ENCODE peak calls at places on chromosomes 7 and 10, in four cellular contexts. One of them, this sample, is unnamed.

GRCh38 chr10:75400769-75401568 is 595 bp downstream of the ZNF503 start:
- DNase-seq in activated naive CD4-positive, alpha-beta T cell: no peak
- DNase-seq in H7: peak
- DNase-seq in renal cortical epithelial cell: no peak
- DNase-seq in this sample: peak

GRCh38 chr10:77578583-77579227 is 58.9 kb downstream of the KCNMA1 start:
- DNase-seq in renal cortical epithelial cell: peak
- DNase-seq in H7: no peak
- DNase-seq in activated naive CD4-positive, alpha-beta T cell: no peak
- DNase-seq in this sample: peak

GRCh38 chr7:71015260-71015900 is 116.6 kb upstream of the GALNT17 start:
- DNase-seq in H7: no peak
- DNase-seq in activated naive CD4-positive, alpha-beta T cell: no peak
- DNase-seq in renal cortical epithelial cell: no peak
- DNase-seq in this sample: no peak

GRCh38 chr10:91880310-91880709 is 29.0 kb downstream of the FGFBP3 start:
- DNase-seq in activated naive CD4-positive, alpha-beta T cell: no peak
- DNase-seq in H7: peak
- DNase-seq in renal cortical epithelial cell: no peak
- DNase-seq in this sample: no peak

GRCh38 chr10:71158251-71158650 is 54.1 kb upstream of the UNC5B start:
- DNase-seq in renal cortical epithelial cell: no peak
- DNase-seq in activated naive CD4-positive, alpha-beta T cell: no peak
- DNase-seq in H7: no peak
- DNase-seq in this sample: no peak

GRCh38 chr7:28315565-28316420 is 96.5 kb upstream of the CREB5 start:
- DNase-seq in activated naive CD4-positive, alpha-beta T cell: no peak
- DNase-seq in renal cortical epithelial cell: no peak
- DNase-seq in H7: no peak
- DNase-seq in this sample: peak

GRCh38 chr10:85177767-85178166 is 849.4 kb downstream of the CCSER2 start:
- DNase-seq in H7: no peak
- DNase-seq in renal cortical epithelial cell: no peak
- DNase-seq in activated naive CD4-positive, alpha-beta T cell: no peak
- DNase-seq in this sample: no peak

GRCh38 chr7:123218866-123219265 is 19.1 kb upstream of the SLC13A1 start:
- DNase-seq in renal cortical epithelial cell: no peak
- DNase-seq in activated naive CD4-positive, alpha-beta T cell: no peak
- DNase-seq in H7: no peak
- DNase-seq in this sample: no peak

GRCh38 chr10:121595806-121596667 is 2.2 kb downstream of the FGFR2 start:
- DNase-seq in renal cortical epithelial cell: no peak
- DNase-seq in H7: peak
- DNase-seq in activated naive CD4-positive, alpha-beta T cell: no peak
- DNase-seq in this sample: no peak

GRCh38 chr10:43689955-43690771 is 41.5 kb upstream of the ZNF32 start:
- DNase-seq in activated naive CD4-positive, alpha-beta T cell: peak
- DNase-seq in H7: peak
- DNase-seq in renal cortical epithelial cell: peak
- DNase-seq in this sample: peak

GRCh38 chr10:79434816-79435215 is 10.6 kb downstream of the ZCCHC24 start:
- DNase-seq in renal cortical epithelial cell: peak
- DNase-seq in activated naive CD4-positive, alpha-beta T cell: no peak
- DNase-seq in H7: peak
- DNase-seq in this sample: peak

GRCh38 chr10:95339863-95340262 is 49.1 kb upstream of the PDLIM1 start:
- DNase-seq in activated naive CD4-positive, alpha-beta T cell: no peak
- DNase-seq in H7: no peak
- DNase-seq in renal cortical epithelial cell: no peak
- DNase-seq in this sample: no peak

GRCh38 chr7:141430426-141431142 is 120.6 kb upstream of the AGK start:
- DNase-seq in H7: peak
- DNase-seq in activated naive CD4-positive, alpha-beta T cell: no peak
- DNase-seq in renal cortical epithelial cell: no peak
- DNase-seq in this sample: no peak

GRCh38 chr7:147245274-147245673 is 1128.7 kb downstream of the CNTNAP2 start:
- DNase-seq in H7: peak
- DNase-seq in renal cortical epithelial cell: peak
- DNase-seq in activated naive CD4-positive, alpha-beta T cell: no peak
- DNase-seq in this sample: peak

GRCh38 chr7:93327006-93327633 is 95.0 kb downstream of the VPS50 start:
- DNase-seq in renal cortical epithelial cell: peak
- DNase-seq in activated naive CD4-positive, alpha-beta T cell: no peak
- DNase-seq in H7: no peak
- DNase-seq in this sample: peak

GRCh38 chr7:121676168-121676567 is 196.8 kb upstream of the PTPRZ1 start:
- DNase-seq in activated naive CD4-positive, alpha-beta T cell: no peak
- DNase-seq in renal cortical epithelial cell: no peak
- DNase-seq in H7: no peak
- DNase-seq in this sample: no peak

GRCh38 chr10:51196508-51197175 is 122.4 kb downstream of the PRKG1 start:
- DNase-seq in activated naive CD4-positive, alpha-beta T cell: no peak
- DNase-seq in renal cortical epithelial cell: no peak
- DNase-seq in H7: no peak
- DNase-seq in this sample: no peak

GRCh38 chr10:48614481-48615383 is 9.9 kb upstream of the ARHGAP22 start:
- DNase-seq in H7: no peak
- DNase-seq in activated naive CD4-positive, alpha-beta T cell: no peak
- DNase-seq in renal cortical epithelial cell: peak
- DNase-seq in this sample: peak

GRCh38 chr10:6035101-6035834 is 26.9 kb downstream of the IL2RA start:
- DNase-seq in activated naive CD4-positive, alpha-beta T cell: no peak
- DNase-seq in renal cortical epithelial cell: no peak
- DNase-seq in H7: no peak
- DNase-seq in this sample: no peak

GRCh38 chr10:1434912-1435692 is 302.2 kb downstream of the ADARB2 start:
- DNase-seq in H7: peak
- DNase-seq in renal cortical epithelial cell: no peak
- DNase-seq in activated naive CD4-positive, alpha-beta T cell: no peak
- DNase-seq in this sample: no peak

GRCh38 chr10:131084791-131085585 is 226.5 kb downstream of the TCERG1L start:
- DNase-seq in renal cortical epithelial cell: no peak
- DNase-seq in activated naive CD4-positive, alpha-beta T cell: no peak
- DNase-seq in H7: peak
- DNase-seq in this sample: no peak

GRCh38 chr10:71433983-71434744 is 37.4 kb downstream of the CDH23 start:
- DNase-seq in activated naive CD4-positive, alpha-beta T cell: no peak
- DNase-seq in H7: peak
- DNase-seq in renal cortical epithelial cell: no peak
- DNase-seq in this sample: no peak

GRCh38 chr10:100232101-100232500 is 2.7 kb upstream of the CHUK start:
- DNase-seq in H7: no peak
- DNase-seq in activated naive CD4-positive, alpha-beta T cell: no peak
- DNase-seq in renal cortical epithelial cell: no peak
- DNase-seq in this sample: peak

GRCh38 chr7:51456471-51457060 is 140.0 kb upstream of the COBL start:
- DNase-seq in activated naive CD4-positive, alpha-beta T cell: no peak
- DNase-seq in renal cortical epithelial cell: no peak
- DNase-seq in H7: no peak
- DNase-seq in this sample: no peak

GRCh38 chr7:128937647-128938523 is at the start of gene IRF5:
- DNase-seq in activated naive CD4-positive, alpha-beta T cell: no peak
- DNase-seq in H7: peak
- DNase-seq in renal cortical epithelial cell: peak
- DNase-seq in this sample: no peak

GRCh38 chr7:158731761-158732160 is 27.2 kb upstream of the NCAPG2 start:
- DNase-seq in activated naive CD4-positive, alpha-beta T cell: no peak
- DNase-seq in renal cortical epithelial cell: no peak
- DNase-seq in H7: no peak
- DNase-seq in this sample: no peak

GRCh38 chr10:23884671-23885070 is 324.3 kb upstream of the KIAA1217 start:
- DNase-seq in H7: no peak
- DNase-seq in renal cortical epithelial cell: peak
- DNase-seq in activated naive CD4-positive, alpha-beta T cell: no peak
- DNase-seq in this sample: no peak

GRCh38 chr10:76779163-76779820 is 858.3 kb downstream of the KCNMA1 start:
- DNase-seq in H7: peak
- DNase-seq in renal cortical epithelial cell: peak
- DNase-seq in activated naive CD4-positive, alpha-beta T cell: no peak
- DNase-seq in this sample: peak

GRCh38 chr10:115662424-115662823 is 569.3 kb downstream of the ATRNL1 start:
- DNase-seq in renal cortical epithelial cell: no peak
- DNase-seq in activated naive CD4-positive, alpha-beta T cell: no peak
- DNase-seq in H7: no peak
- DNase-seq in this sample: no peak

GRCh38 chr10:125802131-125802530 is 20.9 kb downstream of the UROS start:
- DNase-seq in renal cortical epithelial cell: peak
- DNase-seq in activated naive CD4-positive, alpha-beta T cell: no peak
- DNase-seq in H7: no peak
- DNase-seq in this sample: no peak

GRCh38 chr7:102456327-102456726 is 8.3 kb downstream of the ALKBH4 start:
- DNase-seq in renal cortical epithelial cell: peak
- DNase-seq in activated naive CD4-positive, alpha-beta T cell: no peak
- DNase-seq in H7: no peak
- DNase-seq in this sample: no peak

GRCh38 chr10:32149257-32149955 is 93.2 kb upstream of the KIF5B start:
- DNase-seq in activated naive CD4-positive, alpha-beta T cell: no peak
- DNase-seq in renal cortical epithelial cell: peak
- DNase-seq in H7: peak
- DNase-seq in this sample: peak

GRCh38 chr7:97126483-97127171 is 9.1 kb downstream of the SDHAF3 start:
- DNase-seq in H7: peak
- DNase-seq in activated naive CD4-positive, alpha-beta T cell: no peak
- DNase-seq in renal cortical epithelial cell: no peak
- DNase-seq in this sample: no peak

GRCh38 chr10:79417731-79418130 is 27.7 kb downstream of the ZCCHC24 start:
- DNase-seq in H7: no peak
- DNase-seq in activated naive CD4-positive, alpha-beta T cell: no peak
- DNase-seq in renal cortical epithelial cell: no peak
- DNase-seq in this sample: no peak

GRCh38 chr7:6648815-6649104 is 11.6 kb downstream of the ZNF316 start:
- DNase-seq in H7: peak
- DNase-seq in renal cortical epithelial cell: no peak
- DNase-seq in activated naive CD4-positive, alpha-beta T cell: no peak
- DNase-seq in this sample: no peak

GRCh38 chr10:5071411-5072198 is 22.6 kb upstream of the AKR1C3 start:
- DNase-seq in H7: no peak
- DNase-seq in renal cortical epithelial cell: peak
- DNase-seq in activated naive CD4-positive, alpha-beta T cell: no peak
- DNase-seq in this sample: peak

GRCh38 chr7:140196361-140197217 is 19.8 kb upstream of the KDM7A start:
- DNase-seq in renal cortical epithelial cell: peak
- DNase-seq in activated naive CD4-positive, alpha-beta T cell: no peak
- DNase-seq in H7: no peak
- DNase-seq in this sample: peak